ENCODE peak calls at places on chromosomes 12 and 14, in five cellular contexts. U is esophagus squamous epithelium; H is CD8-positive, alpha-beta T cell; T is cardiac muscle cell; R is fibroblast of lung. C is an unnamed sample. For H3K27me3, the result is how much of the 10 kb centered on the place peaks cover.

GRCh38 chr12:58930770-58931324 is 10.5 kb upstream of the LRIG3 start:
- DNase-seq in U (no peak), R (no peak), H (no peak), T (no peak), C (no peak)

GRCh38 chr12:102811125-102811737 is 105.8 kb downstream of the PAH start:
- DNase-seq in H (no peak), U (no peak), R (no peak), T (peak), C (peak)

GRCh38 chr14:68897559-68898160 is 81.4 kb downstream of the ACTN1 start:
- DNase-seq in H (no peak), T (no peak), R (no peak), U (no peak), C (no peak)

GRCh38 chr12:121573949-121574520 is 6.8 kb downstream of the KDM2B start:
- DNase-seq in U (no peak), T (no peak), H (no peak), R (no peak), C (no peak)

GRCh38 chr14:85471744-85472143 is 58.2 kb upstream of the FLRT2 start:
- DNase-seq in U (no peak), R (peak), T (peak), H (no peak), C (no peak)

GRCh38 chr14:24789277-24789832 is 155.4 kb upstream of the GZMB start:
- DNase-seq in R (no peak), T (no peak), H (no peak), U (no peak), C (no peak)

GRCh38 chr14:84819528-84819927 is 710.4 kb upstream of the FLRT2 start:
- DNase-seq in R (no peak), U (no peak), H (no peak), T (no peak), C (no peak)

GRCh38 chr12:70719672-70720420 is 82.6 kb upstream of the PTPRB start:
- DNase-seq in R (peak), T (peak), H (peak), U (no peak), C (peak)

GRCh38 chr12:17064834-17065233 is 458.9 kb upstream of the LMO3 start:
- DNase-seq in U (no peak), R (no peak), T (no peak), H (no peak), C (no peak)

GRCh38 chr12:3214508-3215365 is 137.6 kb downstream of the TSPAN9 start:
- DNase-seq in R (no peak), T (no peak), U (no peak), H (no peak), C (peak)

GRCh38 chr12:76757694-76758093 is 6.2 kb upstream of the ZDHHC17 start:
- DNase-seq in H (no peak), U (no peak), R (no peak), T (no peak), C (no peak)

GRCh38 chr12:55955800-55956508 is 9.9 kb downstream of the PMEL start:
- DNase-seq in H (peak), U (no peak), R (peak), T (peak), C (no peak)

GRCh38 chr12:71865166-71865713 is 25.7 kb downstream of the TBC1D15 start:
- DNase-seq in R (peak), U (no peak), H (no peak), T (peak), C (no peak)

GRCh38 chr14:39102265-39102968 is 618 bp downstream of the SEC23A start:
- DNase-seq in R (peak), H (peak), U (no peak), T (peak), C (no peak)

GRCh38 chr12:99852666-99853065 is 132.1 kb downstream of the ANKS1B start:
- DNase-seq in R (no peak), T (no peak), H (no peak), U (no peak), C (peak)

GRCh38 chr12:131507094-131507493 is 203.8 kb upstream of the SFSWAP start:
- DNase-seq in T (no peak), H (no peak), U (no peak), R (no peak), C (no peak)

GRCh38 chr12:24776856-24777255 is 172.0 kb downstream of the BCAT1 start:
- DNase-seq in H (no peak), T (peak), R (peak), U (no peak), C (no peak)

GRCh38 chr12:29023436-29024076 is 125.5 kb upstream of the FAR2 start:
- DNase-seq in T (no peak), R (no peak), H (no peak), U (no peak), C (no peak)

GRCh38 chr14:61280092-61280525 is 1.0 kb downstream of the TMEM30B start:
- DNase-seq in R (no peak), H (peak), T (no peak), U (no peak), C (no peak)

GRCh38 chr14:64821651-64822050 is 58.1 kb downstream of the SPTB start:
- DNase-seq in H (no peak), T (no peak), U (no peak), R (no peak), C (no peak)

GRCh38 chr14:65320661-65321308 is 91.7 kb upstream of the FUT8 start:
- DNase-seq in H (no peak), U (no peak), R (no peak), T (no peak), C (no peak)

GRCh38 chr12:121697093-121697698 is 15.4 kb upstream of the TMEM120B start:
- DNase-seq in U (no peak), R (peak), T (peak), H (no peak), C (no peak)

GRCh38 chr12:3718100-3718499 is 34.8 kb downstream of the CRACR2A start:
- DNase-seq in H (no peak), U (no peak), T (no peak), R (no peak), C (no peak)

GRCh38 chr14:43901950-43902349 is 605.1 kb downstream of the FSCB start:
- DNase-seq in U (no peak), T (no peak), H (no peak), R (no peak), C (no peak)

GRCh38 chr12:3326850-3327780 is 163.9 kb upstream of the PRMT8 start:
- DNase-seq in T (no peak), H (no peak), U (no peak), R (no peak), C (no peak)

GRCh38 chr14:77910506-77910905 is 110.6 kb downstream of the ADCK1 start:
- DNase-seq in H (no peak), T (no peak), R (no peak), U (no peak), C (no peak)

GRCh38 chr12:88299567-88300101 is 157.5 kb downstream of the TMTC3 start:
- DNase-seq in U (no peak), T (peak), R (peak), H (no peak), C (no peak)

GRCh38 chr12:3251067-3251466 is 173.9 kb downstream of the TSPAN9 start:
- DNase-seq in U (no peak), R (no peak), H (no peak), T (no peak), C (no peak)

GRCh38 chr14:21455592-21455911 is 371 bp downstream of the CHD8 start:
- DNase-seq in H (no peak), T (peak), U (no peak), R (no peak), C (no peak)

GRCh38 chr12:124438415-124439056 is 128.9 kb downstream of the NCOR2 start:
- DNase-seq in R (no peak), H (no peak), T (no peak), U (no peak), C (no peak)

GRCh38 chr14:74501135-74501614 is 7.6 kb downstream of the ISCA2 start:
- DNase-seq in H (no peak), R (peak), T (peak), U (no peak), C (no peak)

GRCh38 chr12:28014196-28014595 is 41.7 kb upstream of the PTHLH start:
- DNase-seq in R (no peak), T (no peak), U (no peak), H (no peak), C (no peak)

GRCh38 chr14:66330916-66331315 is 155.3 kb upstream of the CCDC196 start:
- DNase-seq in R (no peak), T (peak), H (no peak), U (no peak), C (no peak)

GRCh38 chr12:9118161-9118560 is 2.4 kb upstream of the A2M start:
- DNase-seq in H (no peak), T (no peak), R (no peak), U (no peak), C (no peak)

GRCh38 chr14:28879571-28879970 is 113.0 kb downstream of the FOXG1 start:
- DNase-seq in R (no peak), T (no peak), H (no peak), U (no peak), C (no peak)
- H3K27me3 ChIP-seq in R (under half), T (under half), H (under half), U (under half), C (under half)

DNA sequence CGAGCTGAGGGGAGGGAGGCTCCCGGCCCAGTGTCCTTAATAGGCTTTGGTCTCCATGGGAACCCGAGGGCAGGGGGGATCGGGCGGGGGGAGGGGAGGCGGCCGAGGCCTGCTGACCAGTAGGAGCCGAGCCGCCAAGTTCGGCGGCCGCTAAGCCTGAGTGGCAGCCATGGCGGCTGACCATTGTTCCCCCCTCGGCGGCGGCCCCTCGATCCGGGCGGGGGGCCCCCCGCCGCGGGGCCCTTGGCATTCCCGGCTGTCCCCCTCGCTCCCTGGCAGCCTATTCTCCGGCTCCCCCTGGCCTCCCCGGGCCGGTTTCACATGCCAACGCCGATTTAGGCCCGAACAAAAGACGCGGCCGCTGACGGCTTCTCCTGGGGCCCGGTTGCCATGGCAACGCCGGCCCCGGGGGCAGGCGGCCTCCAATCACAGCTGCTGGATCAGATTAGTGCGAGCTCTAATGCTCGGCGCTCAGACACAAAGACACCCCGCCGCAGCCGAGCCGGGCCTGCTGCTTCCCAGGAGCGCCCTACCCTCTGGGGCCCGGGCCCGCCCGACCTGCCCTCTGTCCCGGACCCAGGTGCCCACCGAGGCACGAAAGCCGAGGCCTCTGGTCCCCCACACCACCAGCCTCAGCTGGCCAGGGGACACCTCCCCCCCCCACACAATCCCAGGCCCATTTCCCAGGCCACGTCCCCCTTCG is 7.3 kb downstream of the MSI1 start:
- DNase-seq in T (peak), H (no peak), U (no peak), R (peak), C (peak)
- H3K27me3 ChIP-seq in T (under half), H (under half), U (under half), R (under half), C (under half)

GRCh38 chr14:69938751-69939150 is 59.5 kb downstream of the SMOC1 start:
- DNase-seq in R (no peak), U (no peak), T (no peak), H (no peak), C (no peak)
- H3K27me3 ChIP-seq in R (under half), U (under half), T (under half), H (under half), C (under half)

DNA sequence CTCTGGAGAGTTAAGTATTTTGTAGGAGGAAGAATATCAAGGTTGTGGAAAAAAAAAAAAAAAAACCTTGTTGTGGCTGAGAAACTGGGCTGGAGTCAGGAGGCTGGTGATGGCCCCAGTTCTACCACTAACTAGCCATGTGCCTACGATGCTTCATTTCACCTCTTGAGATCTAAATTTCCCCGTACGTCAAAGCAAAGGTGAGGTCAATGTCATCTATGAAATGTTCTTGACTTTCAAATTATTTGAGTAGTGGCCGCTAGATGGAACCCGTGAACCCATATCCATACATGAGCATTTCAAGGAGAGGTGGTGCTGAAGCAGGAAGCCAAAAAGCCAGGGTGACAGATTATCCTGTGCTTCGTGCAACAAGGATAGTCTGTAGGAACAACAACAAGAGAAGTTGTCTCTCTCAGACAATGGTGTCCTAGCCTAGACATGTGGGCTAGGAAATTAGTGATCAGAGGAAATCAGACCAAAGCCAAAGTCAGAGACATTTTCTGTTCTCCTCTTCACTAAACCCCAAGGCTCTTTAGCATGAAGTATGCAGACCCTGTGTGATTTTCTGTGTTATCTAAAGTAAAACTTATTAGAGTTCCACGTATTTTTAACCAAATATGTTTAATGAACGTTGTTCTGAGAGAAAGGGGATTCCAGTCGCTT is 95.5 kb upstream of the ETV6 start:
- DNase-seq in T (peak), U (no peak), R (peak), H (no peak), C (peak)
- H3K27me3 ChIP-seq in T (under half), U (under half), R (under half), H (under half), C (under half)

GRCh38 chr12:53820503-53820902 is 68.7 kb upstream of the CISTR start:
- DNase-seq in R (peak), H (no peak), T (peak), U (no peak), C (no peak)
- H3K27me3 ChIP-seq in R (under half), H (under half), T (under half), U (under half), C (under half)